ENCODE peak calls at places on chromosomes 5 and 9, in eight cellular contexts. F, Z, W, D, A, J, T and S are unnamed samples.

GRCh38 chr5:179297486-179298180 is 47.6 kb downstream of the ADAMTS2 start:
- DNase-seq in F (no peak), Z (no peak), W (no peak), D (no peak), A (no peak), J (peak), T (no peak), S (no peak)

GRCh38 chr9:135857843-135858242 is 49.5 kb downstream of the CAMSAP1 start:
- DNase-seq in F (no peak), Z (no peak), W (peak), D (no peak), A (no peak), J (no peak), T (no peak), S (no peak)

GRCh38 chr9:117907420-117907819 is 203.2 kb downstream of the TLR4 start:
- DNase-seq in F (peak), Z (no peak), W (no peak), D (no peak), A (no peak), J (no peak), T (no peak), S (no peak)

GRCh38 chr9:125203259-125203658 is 2.9 kb downstream of the RABEPK start:
- DNase-seq in F (peak), Z (no peak), W (peak), D (no peak), A (no peak), J (no peak), T (no peak), S (no peak)

GRCh38 chr5:12901696-12902095 is 997.5 kb upstream of the CTNND2 start:
- DNase-seq in F (no peak), Z (no peak), W (no peak), D (no peak), A (no peak), J (no peak), T (no peak), S (no peak)

GRCh38 chr9:86262436-86262835 is 3.0 kb upstream of the C9orf153 start:
- DNase-seq in F (no peak), Z (no peak), W (no peak), D (peak), A (no peak), J (no peak), T (no peak), S (no peak)

GRCh38 chr5:7412369-7412768 is 16.4 kb downstream of the ADCY2 start:
- DNase-seq in F (peak), Z (no peak), W (no peak), D (no peak), A (no peak), J (no peak), T (no peak), S (no peak)

GRCh38 chr5:51582871-51583384 is 199.7 kb downstream of the ISL1 start:
- DNase-seq in F (no peak), Z (no peak), W (no peak), D (no peak), A (no peak), J (no peak), T (no peak), S (no peak)

GRCh38 chr9:23779220-23779619 is 46.8 kb downstream of the ELAVL2 start:
- DNase-seq in F (peak), Z (no peak), W (no peak), D (peak), A (no peak), J (no peak), T (peak), S (peak)

GRCh38 chr9:841371-842209 is at the start of gene DMRT1:
- DNase-seq in F (peak), Z (no peak), W (no peak), D (peak), A (no peak), J (no peak), T (no peak), S (no peak)

GRCh38 chr5:138489705-138490104 is 24.4 kb downstream of the EGR1 start:
- DNase-seq in F (peak), Z (no peak), W (no peak), D (no peak), A (no peak), J (no peak), T (no peak), S (no peak)

GRCh38 chr9:8779478-8779877 is 979.9 kb upstream of the DMAC1 start:
- DNase-seq in F (no peak), Z (no peak), W (no peak), D (no peak), A (no peak), J (no peak), T (no peak), S (no peak)

GRCh38 chr5:149860801-149861322 is 83.7 kb downstream of the PDE6A start:
- DNase-seq in F (no peak), Z (no peak), W (no peak), D (no peak), A (no peak), J (no peak), T (peak), S (peak)

GRCh38 chr9:71685394-71685793 is 82.9 kb downstream of the CEMIP2 start:
- DNase-seq in F (no peak), Z (no peak), W (no peak), D (no peak), A (no peak), J (no peak), T (no peak), S (peak)

GRCh38 chr9:95499101-95499676 is 17.6 kb downstream of the PTCH1 start:
- DNase-seq in F (no peak), Z (no peak), W (no peak), D (no peak), A (no peak), J (no peak), T (no peak), S (no peak)

GRCh38 chr9:134435527-134436355 is 109.5 kb downstream of the RXRA start:
- DNase-seq in F (no peak), Z (no peak), W (no peak), D (no peak), A (no peak), J (no peak), T (no peak), S (no peak)